ENCODE peak calls at places on chromosomes 16 and 17, in eight cellular contexts. P is AG04450, L is gastrocnemius medialis, S is OCI-LY7, E is right atrium auricular region, D is fibroblast of lung, N is NB4, Q is pancreas. Y is an unnamed sample.

GRCh38 chr16:67651847-67652246 is 6.9 kb downstream of the CARMIL2 start:
- DNase-seq in P (no peak), L (no peak), S (no peak), E (no peak), D (no peak), N (no peak), Q (no peak), Y (no peak)

GRCh38 chr16:893360-893759 is 77.4 kb downstream of the LMF1 start:
- DNase-seq in P (no peak), L (no peak), S (no peak), E (no peak), D (no peak), N (peak; percentile 18), Q (no peak), Y (no peak)

GRCh38 chr17:51365090-51365489 is 104.7 kb downstream of the UTP18 start:
- DNase-seq in P (no peak), L (no peak), S (no peak), E (no peak), D (no peak), N (peak; percentile 6), Q (no peak), Y (no peak)

GRCh38 chr17:9837551-9838471 is 12.1 kb downstream of the GLP2R start:
- DNase-seq in P (no peak), L (peak; percentile 58), S (no peak), E (peak; percentile 80), D (peak; percentile 95), N (no peak), Q (no peak), Y (peak; percentile 98)

GRCh38 chr17:4249452-4250029 is 14.2 kb downstream of the ANKFY1 start:
- DNase-seq in P (no peak), L (no peak), S (peak; percentile 60), E (no peak), D (peak; percentile 60), N (peak; percentile 48), Q (no peak), Y (peak; percentile 59)

GRCh38 chr16:27698266-27698665 is 148.3 kb downstream of the KATNIP start:
- DNase-seq in P (no peak), L (no peak), S (no peak), E (no peak), D (no peak), N (peak; percentile 19), Q (no peak), Y (no peak)

GRCh38 chr16:1494711-1495110 is 1.6 kb downstream of the TELO2 start:
- DNase-seq in P (no peak), L (peak; percentile 56), S (no peak), E (peak; percentile 68), D (peak; percentile 6), N (no peak), Q (no peak), Y (peak; percentile 21)

GRCh38 chr16:70018254-70018653 is 67.1 kb downstream of the CLEC18A start:
- DNase-seq in P (no peak), L (no peak), S (peak; percentile 72), E (no peak), D (no peak), N (peak; percentile 35), Q (no peak), Y (no peak)

GRCh38 chr16:4293822-4294457 is 21.1 kb upstream of the TFAP4 start:
- DNase-seq in P (no peak), L (peak; percentile 80), S (no peak), E (peak; percentile 67), D (peak; percentile 84), N (no peak), Q (no peak), Y (peak; percentile 84)

GRCh38 chr17:40542562-40543411 is 22.5 kb downstream of the CCR7 start:
- DNase-seq in P (peak; percentile 92), L (peak; percentile 71), S (peak; percentile 21), E (peak; percentile 97), D (peak; percentile 100), N (no peak), Q (peak; percentile 44), Y (peak; percentile 99)

GRCh38 chr16:31331141-31331764 is 23.7 kb upstream of the ITGAX start:
- DNase-seq in P (no peak), L (no peak), S (no peak), E (no peak), D (no peak), N (peak; percentile 62), Q (no peak), Y (no peak)

GRCh38 chr16:28283173-28283572 is 9.2 kb upstream of the SBK1 start:
- DNase-seq in P (no peak), L (no peak), S (no peak), E (no peak), D (no peak), N (no peak), Q (no peak), Y (no peak)

GRCh38 chr16:4288148-4288921 is 15.5 kb upstream of the TFAP4 start:
- DNase-seq in P (no peak), L (peak; percentile 61), S (peak; percentile 79), E (peak; percentile 81), D (peak; percentile 53), N (peak; percentile 72), Q (peak; percentile 71), Y (peak; percentile 68)

GRCh38 chr17:33112763-33113162 is 121.1 kb downstream of the SPACA3 start:
- DNase-seq in P (no peak), L (no peak), S (no peak), E (no peak), D (peak; percentile 2), N (no peak), Q (no peak), Y (no peak)

GRCh38 chr16:49799172-49799571 is 56.7 kb downstream of the ZNF423 start:
- DNase-seq in P (no peak), L (no peak), S (no peak), E (no peak), D (no peak), N (no peak), Q (no peak), Y (no peak)

GRCh38 chr16:65842067-65842466 is 524.4 kb upstream of the CDH5 start:
- DNase-seq in P (no peak), L (no peak), S (no peak), E (no peak), D (no peak), N (no peak), Q (no peak), Y (no peak)

GRCh38 chr16:66695935-66696668 is 441 bp downstream of the CMTM4 start:
- DNase-seq in P (no peak), L (peak; percentile 18), S (no peak), E (no peak), D (no peak), N (no peak), Q (peak; percentile 74), Y (no peak)

GRCh38 chr17:7282752-7283321 is 1.3 kb downstream of the SLC2A4 start:
- DNase-seq in P (no peak), L (peak; percentile 80), S (no peak), E (no peak), D (peak; percentile 22), N (no peak), Q (no peak), Y (peak; percentile 28)
- H3K4me3 ChIP-seq in P (no peak overlapping the region), L (peak overlapping the region; percentile 80), S (no peak overlapping the region), E (peak overlapping the region; percentile 60), D (no peak overlapping the region), N (no peak overlapping the region), Q (no peak overlapping the region), Y (no peak overlapping the region)

DNA sequence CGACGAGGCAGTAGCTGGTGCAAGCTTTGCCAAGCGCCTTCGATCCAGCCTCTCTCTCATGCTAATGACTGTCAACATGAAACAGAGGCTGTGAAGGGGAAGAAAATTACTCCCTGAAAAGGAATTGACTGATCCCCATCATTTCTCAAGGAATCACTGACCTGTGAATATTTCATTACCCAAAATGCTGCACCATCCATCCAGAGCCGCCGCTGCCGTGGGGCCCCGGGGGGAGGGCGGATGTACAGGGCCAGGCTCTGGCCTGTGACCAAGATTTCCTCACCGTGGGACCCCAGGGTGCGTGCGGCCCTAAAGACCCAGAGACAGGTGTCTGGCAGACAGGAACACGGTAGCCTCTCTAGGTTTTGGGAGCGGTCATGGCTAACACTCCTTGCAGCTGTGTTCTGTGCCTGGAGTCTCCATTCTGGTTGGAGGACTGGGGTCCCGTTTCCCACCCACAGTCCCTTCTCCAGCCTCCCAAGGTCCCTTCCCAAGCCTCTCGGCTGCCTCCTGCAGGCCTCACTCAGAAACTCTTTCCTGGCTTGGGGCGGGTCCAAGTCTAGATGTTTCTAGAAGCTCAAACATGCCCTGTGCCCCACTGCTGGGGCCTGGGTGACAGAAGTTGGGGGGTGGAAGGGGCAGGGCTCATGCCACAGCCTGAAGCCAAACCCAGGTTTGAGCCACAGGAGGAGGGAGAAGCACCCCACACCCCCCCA is 73.3 kb downstream of the ENGASE start:
- DNase-seq in P (no peak), L (no peak), S (no peak), E (no peak), D (no peak), N (no peak), Q (no peak), Y (no peak)
- TF ChIP-seq CTCF in P (peak; percentile 8), L (no peak), S (no peak), E (no peak), D (no peak), N (no peak), Q (no peak), Y (no peak)

DNA sequence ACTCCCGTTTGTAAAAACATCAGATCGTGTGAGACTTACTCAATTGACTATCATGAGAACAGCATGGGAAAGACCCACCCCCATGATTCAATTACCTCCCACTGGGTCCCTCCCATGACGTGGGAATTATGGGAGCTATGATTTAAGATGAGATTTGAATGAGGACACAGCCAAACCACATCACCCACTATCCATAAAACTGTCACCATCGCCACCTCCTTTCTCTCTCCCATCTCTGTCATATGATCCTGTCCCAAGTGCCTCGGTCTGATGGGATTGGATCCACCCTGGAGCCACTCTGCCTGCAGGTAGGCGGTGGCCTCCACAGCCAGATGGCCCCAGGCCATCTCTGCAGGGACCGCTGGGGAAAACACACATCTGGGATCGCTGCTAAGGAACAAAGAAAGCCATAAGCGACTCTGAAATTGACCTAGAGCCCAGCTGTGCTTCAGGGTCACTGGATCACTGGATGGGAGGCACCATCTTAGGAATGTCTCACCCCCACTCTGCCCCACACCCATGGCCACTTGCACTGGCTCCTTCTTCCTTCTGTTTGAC is 61.2 kb downstream of the TMEM186 start:
- DNase-seq in P (no peak), L (no peak), S (no peak), E (no peak), D (no peak), N (no peak), Q (no peak), Y (no peak)
- H3K4me3 ChIP-seq in P (no peak overlapping the region), L (no peak overlapping the region), S (no peak overlapping the region), E (no peak overlapping the region), D (no peak overlapping the region), N (no peak overlapping the region), Q (no peak overlapping the region), Y (no peak overlapping the region)

DNA sequence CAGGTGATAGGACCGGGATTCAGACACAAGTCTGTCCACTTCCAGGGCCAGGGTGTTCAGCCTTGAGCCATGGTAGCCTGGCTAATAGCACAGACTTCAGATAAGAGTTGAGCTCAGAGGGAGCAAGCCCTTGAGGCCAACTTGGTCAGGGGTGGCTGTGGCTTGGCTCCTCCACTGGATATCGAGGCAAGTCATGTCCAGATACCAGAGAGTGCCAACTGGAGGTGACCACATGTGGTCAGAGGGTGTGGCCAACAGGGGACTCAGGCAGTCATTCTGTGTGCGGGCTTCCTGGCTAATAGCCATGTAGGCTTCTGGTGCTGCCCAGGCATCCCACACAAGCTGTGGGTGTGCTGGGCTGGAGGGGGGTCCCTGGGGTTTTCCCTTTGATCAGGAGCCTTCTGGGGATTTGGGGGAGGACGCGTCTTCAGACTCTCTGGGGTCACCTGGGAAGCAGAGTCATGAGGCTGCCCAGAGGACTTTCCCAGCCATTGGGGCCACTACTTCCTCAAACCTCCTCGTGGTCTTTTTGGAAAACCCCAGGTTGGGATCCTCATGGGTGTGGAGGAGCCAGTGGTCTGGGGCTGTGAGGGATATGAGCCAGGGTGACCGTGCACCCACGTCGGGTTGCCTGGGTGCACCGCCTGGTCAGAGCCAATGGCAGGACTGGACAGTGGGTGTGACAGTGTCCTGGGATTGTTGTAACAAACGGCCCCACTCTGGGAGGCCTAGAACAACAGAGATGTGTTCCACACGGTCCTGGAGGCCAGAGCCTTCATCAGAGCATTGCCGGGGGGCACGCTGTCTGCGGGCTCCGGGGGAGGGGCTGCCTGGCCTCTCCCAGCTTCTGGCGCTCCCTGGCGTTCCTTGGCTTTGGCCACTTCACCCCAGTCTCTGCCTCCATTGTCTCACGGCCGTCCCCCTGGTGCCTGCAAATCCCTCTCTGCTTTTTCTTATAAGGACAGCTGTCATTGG is 25.0 kb downstream of the COX4I1 start:
- DNase-seq in P (no peak), L (no peak), S (no peak), E (no peak), D (no peak), N (peak; percentile 21), Q (no peak), Y (no peak)
- TF ChIP-seq CTCF in P (no peak), L (no peak), S (no peak), E (no peak), D (no peak), N (no peak), Q (no peak), Y (no peak)

Y was measured in fibroblast of villous mesenchyme.